ENCODE peak calls at places on chromosomes 11 and 22, in four cellular contexts. One of them, this sample, is unnamed.

GRCh38 chr11:65435981-65436411 is 13.4 kb downstream of the NEAT1 start:
- DNase-seq in GM12865: no peak
- DNase-seq in stimulated activated CD4-positive, alpha-beta T cell treated with anti-CD3 and anti-CD28 coated beads, Interleukin-4, amount 100 ng/mL, for 48 hours: no peak
- DNase-seq in amygdala: no peak
- DNase-seq in this sample: no peak

GRCh38 chr22:23219787-23220484 is 39.6 kb downstream of the BCR start:
- DNase-seq in stimulated activated CD4-positive, alpha-beta T cell treated with anti-CD3 and anti-CD28 coated beads, Interleukin-4, amount 100 ng/mL, for 48 hours: peak; percentile 53
- DNase-seq in amygdala: no peak
- DNase-seq in GM12865: peak; percentile 78
- DNase-seq in this sample: no peak

GRCh38 chr11:132111781-132112380 is 741.5 kb downstream of the NTM start:
- DNase-seq in stimulated activated CD4-positive, alpha-beta T cell treated with anti-CD3 and anti-CD28 coated beads, Interleukin-4, amount 100 ng/mL, for 48 hours: no peak
- DNase-seq in GM12865: no peak
- DNase-seq in amygdala: no peak
- DNase-seq in this sample: peak; percentile 85

GRCh38 chr22:43047605-43048004 is 32.7 kb upstream of the PACSIN2 start:
- DNase-seq in stimulated activated CD4-positive, alpha-beta T cell treated with anti-CD3 and anti-CD28 coated beads, Interleukin-4, amount 100 ng/mL, for 48 hours: no peak
- DNase-seq in GM12865: no peak
- DNase-seq in amygdala: no peak
- DNase-seq in this sample: no peak

GRCh38 chr11:127017482-127017881 is 16.9 kb upstream of the KIRREL3 start:
- DNase-seq in stimulated activated CD4-positive, alpha-beta T cell treated with anti-CD3 and anti-CD28 coated beads, Interleukin-4, amount 100 ng/mL, for 48 hours: no peak
- DNase-seq in amygdala: no peak
- DNase-seq in GM12865: no peak
- DNase-seq in this sample: no peak

GRCh38 chr11:12728417-12728816 is 54.2 kb downstream of the TEAD1 start:
- DNase-seq in stimulated activated CD4-positive, alpha-beta T cell treated with anti-CD3 and anti-CD28 coated beads, Interleukin-4, amount 100 ng/mL, for 48 hours: no peak
- DNase-seq in amygdala: no peak
- DNase-seq in GM12865: no peak
- DNase-seq in this sample: no peak

GRCh38 chr11:77322926-77323590 is 21.6 kb upstream of the GDPD4 start:
- DNase-seq in stimulated activated CD4-positive, alpha-beta T cell treated with anti-CD3 and anti-CD28 coated beads, Interleukin-4, amount 100 ng/mL, for 48 hours: no peak
- DNase-seq in GM12865: no peak
- DNase-seq in amygdala: no peak
- DNase-seq in this sample: no peak

GRCh38 chr11:73856001-73856663 is 20.5 kb downstream of the COA4 start:
- DNase-seq in stimulated activated CD4-positive, alpha-beta T cell treated with anti-CD3 and anti-CD28 coated beads, Interleukin-4, amount 100 ng/mL, for 48 hours: no peak
- DNase-seq in GM12865: no peak
- DNase-seq in amygdala: peak; percentile 62
- DNase-seq in this sample: no peak

GRCh38 chr11:36258730-36259360 is 30.4 kb downstream of the COMMD9 start:
- DNase-seq in amygdala: peak; percentile 73
- DNase-seq in stimulated activated CD4-positive, alpha-beta T cell treated with anti-CD3 and anti-CD28 coated beads, Interleukin-4, amount 100 ng/mL, for 48 hours: peak; percentile 13
- DNase-seq in GM12865: peak; percentile 35
- DNase-seq in this sample: peak; percentile 79

GRCh38 chr11:46745995-46746394 is 27.0 kb downstream of the F2 start:
- DNase-seq in stimulated activated CD4-positive, alpha-beta T cell treated with anti-CD3 and anti-CD28 coated beads, Interleukin-4, amount 100 ng/mL, for 48 hours: no peak
- DNase-seq in amygdala: no peak
- DNase-seq in GM12865: no peak
- DNase-seq in this sample: no peak

GRCh38 chr11:17384002-17384511 is 4.4 kb downstream of the KCNJ11 start:
- DNase-seq in amygdala: peak; percentile 75
- DNase-seq in stimulated activated CD4-positive, alpha-beta T cell treated with anti-CD3 and anti-CD28 coated beads, Interleukin-4, amount 100 ng/mL, for 48 hours: peak; percentile 75
- DNase-seq in GM12865: peak; percentile 89
- DNase-seq in this sample: peak; percentile 82

GRCh38 chr11:63212742-63213141 is 30.7 kb downstream of the SLC22A25 start:
- DNase-seq in GM12865: peak; percentile 13
- DNase-seq in amygdala: no peak
- DNase-seq in stimulated activated CD4-positive, alpha-beta T cell treated with anti-CD3 and anti-CD28 coated beads, Interleukin-4, amount 100 ng/mL, for 48 hours: no peak
- DNase-seq in this sample: no peak

GRCh38 chr11:34223021-34223813 is 117.8 kb downstream of the NAT10 start:
- DNase-seq in GM12865: no peak
- DNase-seq in amygdala: no peak
- DNase-seq in stimulated activated CD4-positive, alpha-beta T cell treated with anti-CD3 and anti-CD28 coated beads, Interleukin-4, amount 100 ng/mL, for 48 hours: no peak
- DNase-seq in this sample: peak; percentile 30

GRCh38 chr11:96335389-96335788 is 7.6 kb downstream of the MAML2 start:
- DNase-seq in stimulated activated CD4-positive, alpha-beta T cell treated with anti-CD3 and anti-CD28 coated beads, Interleukin-4, amount 100 ng/mL, for 48 hours: no peak
- DNase-seq in amygdala: no peak
- DNase-seq in GM12865: no peak
- DNase-seq in this sample: no peak

GRCh38 chr11:44308923-44309482 is 936 bp downstream of the ALX4 start:
- DNase-seq in stimulated activated CD4-positive, alpha-beta T cell treated with anti-CD3 and anti-CD28 coated beads, Interleukin-4, amount 100 ng/mL, for 48 hours: no peak
- DNase-seq in amygdala: no peak
- DNase-seq in GM12865: no peak
- DNase-seq in this sample: no peak

GRCh38 chr11:68397256-68397655 is 63.3 kb upstream of the PPP6R3 start:
- DNase-seq in stimulated activated CD4-positive, alpha-beta T cell treated with anti-CD3 and anti-CD28 coated beads, Interleukin-4, amount 100 ng/mL, for 48 hours: no peak
- DNase-seq in GM12865: no peak
- DNase-seq in amygdala: no peak
- DNase-seq in this sample: no peak

GRCh38 chr11:25794804-25795203 is 537.1 kb upstream of the ANO3 start:
- DNase-seq in GM12865: no peak
- DNase-seq in amygdala: no peak
- DNase-seq in stimulated activated CD4-positive, alpha-beta T cell treated with anti-CD3 and anti-CD28 coated beads, Interleukin-4, amount 100 ng/mL, for 48 hours: no peak
- DNase-seq in this sample: no peak

GRCh38 chr22:47132428-47132825 is 370.0 kb downstream of the TBC1D22A start:
- DNase-seq in stimulated activated CD4-positive, alpha-beta T cell treated with anti-CD3 and anti-CD28 coated beads, Interleukin-4, amount 100 ng/mL, for 48 hours: no peak
- DNase-seq in GM12865: no peak
- DNase-seq in amygdala: no peak
- DNase-seq in this sample: no peak

GRCh38 chr11:59097113-59097708 is 9.8 kb upstream of the FAM111B start:
- DNase-seq in GM12865: peak; percentile 81
- DNase-seq in stimulated activated CD4-positive, alpha-beta T cell treated with anti-CD3 and anti-CD28 coated beads, Interleukin-4, amount 100 ng/mL, for 48 hours: peak; percentile 50
- DNase-seq in amygdala: peak; percentile 67
- DNase-seq in this sample: peak; percentile 41

GRCh38 chr11:1202154-1202775 is 20.6 kb upstream of the MUC5B start:
- DNase-seq in amygdala: no peak
- DNase-seq in stimulated activated CD4-positive, alpha-beta T cell treated with anti-CD3 and anti-CD28 coated beads, Interleukin-4, amount 100 ng/mL, for 48 hours: no peak
- DNase-seq in GM12865: peak; percentile 13
- DNase-seq in this sample: no peak

GRCh38 chr11:74687237-74688005 is 43.8 kb downstream of the CHRDL2 start:
- DNase-seq in amygdala: no peak
- DNase-seq in stimulated activated CD4-positive, alpha-beta T cell treated with anti-CD3 and anti-CD28 coated beads, Interleukin-4, amount 100 ng/mL, for 48 hours: no peak
- DNase-seq in GM12865: no peak
- DNase-seq in this sample: no peak

GRCh38 chr11:76030286-76030685 is 176.0 kb downstream of the WNT11 start:
- DNase-seq in stimulated activated CD4-positive, alpha-beta T cell treated with anti-CD3 and anti-CD28 coated beads, Interleukin-4, amount 100 ng/mL, for 48 hours: no peak
- DNase-seq in GM12865: no peak
- DNase-seq in amygdala: no peak
- DNase-seq in this sample: no peak

GRCh38 chr11:60498853-60499252 is 6.3 kb downstream of the MS4A12 start:
- DNase-seq in GM12865: peak; percentile 40
- DNase-seq in stimulated activated CD4-positive, alpha-beta T cell treated with anti-CD3 and anti-CD28 coated beads, Interleukin-4, amount 100 ng/mL, for 48 hours: no peak
- DNase-seq in amygdala: no peak
- DNase-seq in this sample: no peak

GRCh38 chr11:9462172-9462799 is 1.5 kb downstream of the ZNF143 start:
- DNase-seq in GM12865: peak; percentile 30
- DNase-seq in stimulated activated CD4-positive, alpha-beta T cell treated with anti-CD3 and anti-CD28 coated beads, Interleukin-4, amount 100 ng/mL, for 48 hours: no peak
- DNase-seq in amygdala: no peak
- DNase-seq in this sample: no peak

GRCh38 chr22:24532075-24532474 is 22.9 kb downstream of the GUCD1 start:
- DNase-seq in GM12865: no peak
- DNase-seq in amygdala: no peak
- DNase-seq in stimulated activated CD4-positive, alpha-beta T cell treated with anti-CD3 and anti-CD28 coated beads, Interleukin-4, amount 100 ng/mL, for 48 hours: no peak
- DNase-seq in this sample: no peak